ENCODE peak calls at places on chromosomes 6 and 20, in seven cellular contexts. Y, K, P, S, T, H and M are unnamed samples.

GRCh38 chr6:131955192-131955591 is 4.0 kb upstream of the CCN2 start:
- DNase-seq in P (peak; percentile 73), T (no peak), K (no peak), S (no peak), H (no peak), Y (no peak), M (no peak)

GRCh38 chr6:10479939-10480700 is 41.0 kb upstream of the GCNT2 start:
- DNase-seq in T (no peak), P (no peak), K (no peak), H (no peak), S (no peak), Y (no peak), M (no peak)

GRCh38 chr6:137043710-137044365 is 927 bp downstream of the IL20RA start:
- DNase-seq in S (no peak), H (peak; percentile 10), K (no peak), Y (peak; percentile 30), P (peak; percentile 47), T (no peak), M (no peak)

GRCh38 chr6:112502348-112503130 is 155.4 kb downstream of the RFPL4B start:
- DNase-seq in Y (peak; percentile 46), K (peak; percentile 12), P (peak; percentile 29), S (no peak), T (no peak), H (peak; percentile 2), M (no peak)

GRCh38 chr20:32612831-32613595 is 27.9 kb upstream of the NOL4L start:
- DNase-seq in H (no peak), Y (no peak), S (no peak), T (no peak), K (no peak), P (no peak), M (no peak)

GRCh38 chr6:42564496-42564890 is 664 bp downstream of the UBR2 start:
- DNase-seq in T (no peak), S (no peak), K (peak; percentile 10), P (no peak), Y (peak; percentile 37), H (no peak), M (no peak)

GRCh38 chr20:37941332-37941731 is 38.4 kb downstream of the VSTM2L start:
- DNase-seq in P (no peak), K (no peak), T (no peak), H (no peak), S (no peak), Y (peak; percentile 5), M (no peak)

GRCh38 chr6:30463651-30464618 is 25.4 kb upstream of the HLA-E start:
- DNase-seq in Y (no peak), S (no peak), T (peak; percentile 27), P (peak; percentile 53), H (no peak), K (no peak), M (peak; percentile 70)

GRCh38 chr6:128519931-128520435 is 416 bp downstream of the PTPRK start:
- DNase-seq in K (no peak), S (no peak), Y (peak; percentile 59), P (peak; percentile 70), T (peak; percentile 72), H (no peak), M (no peak)

GRCh38 chr6:82570083-82570482 is 206.5 kb downstream of the TPBG start:
- DNase-seq in P (no peak), Y (no peak), T (no peak), H (no peak), K (no peak), S (peak; percentile 94), M (no peak)

GRCh38 chr20:5135363-5136012 is 8.7 kb downstream of the CDS2 start:
- DNase-seq in H (no peak), T (peak; percentile 15), K (no peak), S (no peak), Y (no peak), P (no peak), M (no peak)

GRCh38 chr6:158485411-158485810 is 74.5 kb upstream of the TMEM181 start:
- DNase-seq in S (no peak), T (no peak), H (no peak), Y (no peak), P (no peak), K (no peak), M (no peak)

GRCh38 chr6:163408352-163408991 is 6.0 kb upstream of the QKI start:
- DNase-seq in T (no peak), P (no peak), K (no peak), Y (peak; percentile 89), H (no peak), S (no peak), M (no peak)

GRCh38 chr20:48620112-48620485 is 207.7 kb downstream of the PREX1 start:
- DNase-seq in H (no peak), Y (no peak), S (no peak), T (no peak), K (no peak), P (no peak), M (no peak)

GRCh38 chr6:82068721-82069120 is 178.8 kb downstream of the IBTK start:
- DNase-seq in P (no peak), S (no peak), H (no peak), K (no peak), T (no peak), Y (no peak), M (no peak)

GRCh38 chr20:25148181-25148981 is 47.1 kb upstream of the ENTPD6 start:
- DNase-seq in P (peak; percentile 55), H (no peak), T (peak; percentile 58), S (no peak), Y (no peak), K (no peak), M (no peak)

GRCh38 chr6:116410945-116411623 is 40.3 kb downstream of the DSE start:
- DNase-seq in S (no peak), Y (peak; percentile 26), T (no peak), H (no peak), K (no peak), P (peak; percentile 74), M (no peak)

GRCh38 chr6:167255918-167256553 is 35.1 kb upstream of the UNC93A start:
- DNase-seq in K (no peak), P (no peak), T (no peak), H (no peak), Y (no peak), S (no peak), M (no peak)

GRCh38 chr20:23446505-23446904 is 6.2 kb downstream of the CST11 start:
- DNase-seq in P (peak; percentile 49), S (peak; percentile 67), H (peak; percentile 72), K (no peak), T (peak; percentile 36), Y (peak; percentile 37), M (no peak)

GRCh38 chr20:50163570-50164317 is 10.2 kb upstream of the PEDS1 start:
- DNase-seq in T (no peak), Y (peak; percentile 39), H (no peak), S (no peak), K (no peak), P (no peak), M (no peak)

GRCh38 chr6:5280926-5281325 is 19.6 kb downstream of the FARS2 start:
- DNase-seq in S (no peak), P (no peak), H (no peak), Y (no peak), T (no peak), K (no peak), M (no peak)

GRCh38 chr6:158799051-158799792 is 19.9 kb downstream of the EZR start:
- DNase-seq in Y (peak; percentile 81), T (peak; percentile 91), S (peak; percentile 65), K (peak; percentile 72), P (peak; percentile 59), H (no peak), M (no peak)

GRCh38 chr20:19275630-19276071 is 63.2 kb downstream of the SLC24A3 start:
- DNase-seq in K (no peak), T (peak; percentile 63), P (peak; percentile 82), Y (no peak), S (peak; percentile 27), H (no peak), M (no peak)

GRCh38 chr6:28683945-28684538 is 158.4 kb downstream of the GPX5 start:
- DNase-seq in S (peak; percentile 78), T (peak; percentile 12), Y (peak; percentile 55), P (peak; percentile 40), H (peak; percentile 8), K (peak; percentile 56), M (no peak)

GRCh38 chr6:43982084-43982625 is 145.1 kb downstream of the MRPL14 start:
- DNase-seq in K (no peak), Y (no peak), S (no peak), T (no peak), P (no peak), H (no peak), M (no peak)

GRCh38 chr6:28254340-28254618 is 2.2 kb upstream of the ZKSCAN4 start:
- DNase-seq in P (no peak), T (no peak), Y (no peak), H (no peak), K (no peak), S (no peak), M (no peak)

GRCh38 chr20:50434653-50435396 is 75.4 kb upstream of the PTPN1 start:
- DNase-seq in P (peak; percentile 89), H (no peak), S (no peak), Y (no peak), T (no peak), K (peak; percentile 59), M (no peak)

GRCh38 chr20:51631011-51631950 is 88.8 kb upstream of the NFATC2 start:
- DNase-seq in K (peak; percentile 96), H (no peak), T (peak; percentile 18), P (peak; percentile 99), Y (peak; percentile 85), S (no peak), M (no peak)

GRCh38 chr6:158410784-158411183 is 98.5 kb downstream of the TULP4 start:
- DNase-seq in H (no peak), Y (no peak), K (no peak), P (no peak), T (no peak), S (no peak), M (no peak)

GRCh38 chr6:46184114-46184513 is 13.3 kb upstream of the ENPP5 start:
- DNase-seq in T (peak; percentile 35), K (peak; percentile 26), P (peak; percentile 64), Y (peak; percentile 65), H (no peak), S (no peak), M (no peak)

GRCh38 chr20:50305636-50306477 is 115.2 kb downstream of the CEBPB start:
- DNase-seq in K (peak; percentile 51), S (peak; percentile 67), Y (no peak), H (no peak), T (peak; percentile 48), P (no peak), M (no peak)

GRCh38 chr6:77292564-77293546 is 170.4 kb downstream of the HTR1B start:
- DNase-seq in Y (peak; percentile 39), H (no peak), P (peak; percentile 93), K (peak; percentile 82), S (no peak), T (no peak), M (peak; percentile 36)

GRCh38 chr6:49003348-49003747 is 459.7 kb downstream of the MMUT start:
- DNase-seq in P (no peak), Y (no peak), S (no peak), H (no peak), K (no peak), T (no peak), M (no peak)